ENCODE peak calls at places on chromosomes 2 and 18, in four cellular contexts. I is suprapubic skin, O is breast epithelium, V is IMR-90. D is an unnamed sample.
A peak's percentile ranks its signal among the peaks of the same experiment; 100 is the strongest.

GRCh38 chr2:3870222-3870621 is 166.8 kb downstream of the DCDC2C start:
- DNase-seq in I (no peak), O (no peak), V (no peak), D (no peak)

GRCh38 chr2:37523861-37524362 is 147.5 kb downstream of the CDC42EP3 start:
- DNase-seq in I (no peak), O (peak; percentile 72), V (peak; percentile 82), D (peak; percentile 67)

GRCh38 chr2:118490323-118490722 is 357.1 kb downstream of the EN1 start:
- DNase-seq in I (no peak), O (no peak), V (no peak), D (no peak)

GRCh38 chr2:222615320-222615719 is 40.6 kb downstream of the FARSB start:
- DNase-seq in I (no peak), O (no peak), V (no peak), D (no peak)

GRCh38 chr2:599601-600000 is 77.6 kb downstream of the TMEM18 start:
- DNase-seq in I (no peak), O (no peak), V (no peak), D (no peak)

GRCh38 chr2:186709529-186710455 is 15.9 kb downstream of the FAM171B start:
- DNase-seq in I (no peak), O (no peak), V (no peak), D (no peak)

GRCh38 chr18:45670281-45670962 is 53.6 kb upstream of the SLC14A1 start:
- DNase-seq in I (no peak), O (no peak), V (peak; percentile 85), D (no peak)

GRCh38 chr2:130261970-130262760 is 63.9 kb upstream of the TUBA3E start:
- DNase-seq in I (no peak), O (no peak), V (peak; percentile 6), D (no peak)

GRCh38 chr2:82282111-82282882 is 1977.7 kb upstream of the LRRTM1 start:
- DNase-seq in I (no peak), O (no peak), V (no peak), D (peak; percentile 8)

GRCh38 chr2:59073257-59073656 is 832.1 kb upstream of the FANCL start:
- DNase-seq in I (no peak), O (no peak), V (no peak), D (no peak)

GRCh38 chr18:394276-394996 is 106.1 kb downstream of the COLEC12 start:
- DNase-seq in I (no peak), O (no peak), V (no peak), D (no peak)

GRCh38 chr2:187553908-187554703 is at the start of gene TFPI:
- DNase-seq in I (no peak), O (no peak), V (peak; percentile 78), D (no peak)

GRCh38 chr2:29215739-29216608 is 100.8 kb downstream of the CLIP4 start:
- DNase-seq in I (no peak), O (no peak), V (no peak), D (peak; percentile 14)

GRCh38 chr2:37771600-37772088 is 100.2 kb upstream of the CDC42EP3 start:
- DNase-seq in I (no peak), O (no peak), V (peak; percentile 84), D (no peak)

GRCh38 chr2:13745324-13745723 is 887.2 kb upstream of the LRATD1 start:
- DNase-seq in I (no peak), O (no peak), V (no peak), D (no peak)

GRCh38 chr2:1974391-1974790 is 230.1 kb upstream of the PXDN start:
- DNase-seq in I (no peak), O (no peak), V (no peak), D (no peak)

GRCh38 chr2:202096736-202097135 is 23.7 kb downstream of the KIAA2012 start:
- DNase-seq in I (no peak), O (no peak), V (peak; percentile 88), D (no peak)

GRCh38 chr18:36688020-36688965 is 140.5 kb downstream of the TPGS2 start:
- DNase-seq in I (no peak), O (peak; percentile 67), V (peak; percentile 74), D (no peak)

DNA sequence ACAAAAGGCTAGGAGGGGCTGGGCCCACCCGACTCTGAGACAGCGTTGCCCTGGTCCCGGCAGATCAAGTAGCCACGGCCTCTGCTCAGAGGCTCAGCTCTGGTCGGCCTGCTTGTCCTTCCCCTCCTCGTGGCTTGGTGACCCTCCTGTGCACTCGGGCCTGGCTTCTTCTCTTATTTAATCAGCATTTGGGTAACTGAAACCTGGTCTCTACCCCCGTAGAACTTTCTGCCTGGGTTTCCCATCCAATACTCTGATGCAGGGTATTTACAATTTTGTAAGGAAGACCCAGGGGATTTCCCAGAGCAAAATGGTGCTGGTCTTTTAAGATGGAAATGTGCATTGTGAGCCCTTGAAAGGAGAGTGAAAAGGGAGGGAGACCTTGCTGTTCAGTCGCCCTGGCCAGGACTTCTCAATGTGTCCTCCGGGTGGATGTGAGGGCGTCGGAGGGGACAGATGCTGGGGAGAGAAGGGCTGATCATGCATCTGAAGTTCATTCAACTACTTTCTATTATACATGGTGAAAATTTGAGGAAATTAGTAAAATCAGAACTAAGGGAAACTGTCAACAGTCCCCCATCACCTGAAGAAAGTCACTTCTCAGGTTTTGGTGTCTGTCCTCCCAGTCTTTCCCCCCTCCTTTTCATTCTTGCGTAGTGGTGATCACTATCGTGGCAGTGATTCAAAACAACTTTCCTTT is 17.6 kb upstream of the ACKR3 start:
- DNase-seq in I (no peak), O (no peak), V (no peak), D (peak; percentile 27)
- TF ChIP-seq POLR2A in I (no peak), O (no peak), V (no peak), D (no peak)

GRCh38 chr2:200713003-200713703 is 98.6 kb upstream of the BZW1 start:
- DNase-seq in I (peak; percentile 89), O (peak; percentile 81), V (peak; percentile 95), D (peak; percentile 84)
- TF ChIP-seq POLR2A in I (no peak), O (no peak), V (peak; percentile 70), D (peak; percentile 79)

GRCh38 chr2:200586644-200586975 is 796 bp downstream of the AOX1 start:
- DNase-seq in I (no peak), O (no peak), V (no peak), D (no peak)

GRCh38 chr2:200584639-200585038 is 1.2 kb upstream of the AOX1 start:
- DNase-seq in I (no peak), O (no peak), V (no peak), D (no peak)

GRCh38 chr2:200587007-200587616 is 1.3 kb downstream of the AOX1 start:
- DNase-seq in I (no peak), O (no peak), V (no peak), D (no peak)

GRCh38 chr2:200585340-200585729 is 479 bp upstream of the AOX1 start:
- DNase-seq in I (no peak), O (no peak), V (no peak), D (no peak)

DNA sequence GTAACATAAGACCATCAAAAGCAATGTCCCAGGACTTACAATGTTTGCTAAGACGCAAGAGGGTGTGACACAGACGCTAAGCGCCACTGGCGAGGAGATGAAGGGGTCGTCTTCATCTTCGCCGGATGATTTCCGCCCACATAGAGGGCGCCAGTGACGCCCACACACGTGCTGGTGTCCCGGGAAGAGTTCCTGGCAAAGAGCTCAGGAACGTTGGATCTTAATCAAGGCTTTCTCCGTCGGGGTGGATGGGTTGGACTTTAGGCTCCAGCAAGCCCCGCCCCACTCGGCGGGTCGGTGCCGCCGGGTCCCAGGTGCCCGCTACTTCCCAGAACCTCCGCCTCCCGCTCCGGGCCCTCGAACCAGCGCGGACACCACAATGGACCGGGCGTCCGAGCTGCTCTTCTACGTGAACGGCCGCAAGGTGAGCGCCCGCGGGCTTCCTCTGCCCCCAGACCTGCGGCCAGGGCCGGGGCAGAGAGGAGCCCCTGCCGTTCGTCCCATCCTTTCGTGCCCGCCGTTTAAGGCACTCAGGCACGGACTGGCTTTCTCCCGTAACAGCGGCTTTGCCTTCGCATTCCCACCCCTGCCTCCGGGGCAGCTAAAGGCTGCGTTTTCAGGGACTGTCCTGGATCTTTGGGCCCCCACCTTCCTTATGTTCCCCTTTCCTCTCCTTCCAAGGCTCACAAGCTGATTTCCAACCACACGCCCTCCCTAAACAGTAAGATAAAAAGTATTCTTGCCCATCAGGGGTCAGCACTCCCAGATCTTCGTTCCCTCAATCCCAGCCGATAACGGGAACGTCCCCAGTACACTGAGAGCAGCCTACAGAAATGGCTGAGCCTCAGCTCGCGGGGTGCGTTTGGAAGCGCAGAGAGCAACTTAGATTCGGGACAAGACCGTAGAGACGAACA is at the start of gene AOX1:
- DNase-seq in I (peak; percentile 89), O (no peak), V (peak; percentile 45), D (peak; percentile 44)
- TF ChIP-seq POLR2A in I (no peak), O (no peak), V (no peak), D (no peak)

DNA sequence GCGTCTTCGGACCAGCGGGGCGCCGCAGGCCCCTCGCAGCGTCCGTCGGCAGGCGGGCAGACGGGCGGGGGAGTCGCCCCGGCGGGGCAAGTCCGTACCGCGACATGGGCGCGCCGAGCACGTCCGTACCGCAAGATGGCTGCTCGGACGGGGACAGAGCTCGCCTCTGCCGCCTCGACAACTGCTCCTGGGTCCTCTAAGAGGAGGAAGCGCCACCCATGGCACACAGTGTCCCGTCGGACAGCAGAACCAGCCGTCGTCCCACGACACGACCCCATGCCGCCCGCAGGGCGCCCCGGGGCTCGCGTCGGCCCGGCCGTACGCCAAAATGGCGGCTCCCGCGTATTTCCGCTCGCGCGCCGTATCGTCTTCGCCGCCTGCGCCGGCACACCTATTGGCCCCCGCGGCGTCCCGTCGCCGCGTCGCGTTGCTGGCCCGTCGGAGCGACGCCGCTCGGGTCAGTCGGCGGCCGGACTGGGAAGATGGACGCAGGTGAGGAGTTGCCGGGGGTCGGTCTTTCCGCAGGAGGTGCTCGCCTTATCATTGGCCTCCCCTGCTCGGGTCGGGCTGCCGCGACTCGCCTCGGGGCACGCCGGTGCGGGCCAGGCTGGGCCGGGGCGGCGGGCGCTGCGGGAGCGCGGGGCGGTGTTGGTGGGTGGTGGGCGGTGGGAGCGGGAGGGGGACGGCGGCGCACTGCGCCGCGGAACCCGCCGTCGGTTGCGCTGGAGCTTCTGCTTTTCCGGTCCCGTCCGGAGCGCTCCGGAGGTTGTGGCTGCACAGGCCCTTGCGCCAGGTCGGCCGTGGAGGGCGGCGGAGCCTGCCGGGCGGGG is at the start of gene ATG4B:
- DNase-seq in I (peak; percentile 85), O (peak; percentile 72), V (peak; percentile 82), D (peak; percentile 89)
- TF ChIP-seq POLR2A in I (no peak), O (peak; percentile 45), V (peak; percentile 82), D (peak; percentile 81)

GRCh38 chr2:101080214-101081068 is 70.7 kb downstream of the TBC1D8 start:
- DNase-seq in I (no peak), O (peak; percentile 37), V (no peak), D (no peak)
- TF ChIP-seq POLR2A in I (no peak), O (no peak), V (no peak), D (no peak)

GRCh38 chr2:110103060-110103961 is 12.3 kb downstream of the MALL start:
- DNase-seq in I (no peak), O (no peak), V (no peak), D (peak; percentile 50)
- TF ChIP-seq POLR2A in I (no peak), O (no peak), V (no peak), D (no peak)

GRCh38 chr2:26245810-26246209 is 1.1 kb downstream of the HADHB start:
- DNase-seq in I (no peak), O (no peak), V (peak; percentile 40), D (no peak)
- TF ChIP-seq POLR2A in I (no peak), O (no peak), V (no peak), D (no peak)

GRCh38 chr2:68367918-68368656 is 3.0 kb downstream of the PLEK start:
- DNase-seq in I (no peak), O (no peak), V (no peak), D (no peak)
- TF ChIP-seq POLR2A in I (no peak), O (no peak), V (no peak), D (no peak)

GRCh38 chr2:10777842-10778723 is 34.5 kb downstream of the PDIA6 start:
- DNase-seq in I (peak; percentile 51), O (no peak), V (no peak), D (no peak)
- TF ChIP-seq POLR2A in I (no peak), O (no peak), V (no peak), D (no peak)